ENCODE peak calls at places on chromosome 17, in five cellular contexts. I is ACHN, R is naive B cell, M is dermis microvascular lymphatic vessel endothelial cell, O is foreskin melanocyte. C is an unnamed sample.

GRCh38 chr17:35568561-35568960 is 7.9 kb upstream of the SLFN14 start:
- DNase-seq in I (peak; percentile 47), R (no peak), M (peak; percentile 68), O (peak; percentile 61), C (no peak)

GRCh38 chr17:79954281-79955166 is 81.1 kb downstream of the TBC1D16 start:
- DNase-seq in I (no peak), R (no peak), M (no peak), O (no peak), C (no peak)

GRCh38 chr17:9470171-9470570 is 105.4 kb downstream of the STX8 start:
- DNase-seq in I (no peak), R (no peak), M (peak; percentile 31), O (peak; percentile 25), C (no peak)

GRCh38 chr17:50123649-50124349 is 6.2 kb downstream of the SAMD14 start:
- DNase-seq in I (peak; percentile 71), R (no peak), M (no peak), O (peak; percentile 36), C (no peak)

GRCh38 chr17:39666231-39666600 is 1.1 kb downstream of the TCAP start:
- DNase-seq in I (no peak), R (no peak), M (no peak), O (no peak), C (no peak)

GRCh38 chr17:65324977-65325376 is 187.8 kb downstream of the RGS9 start:
- DNase-seq in I (no peak), R (no peak), M (no peak), O (no peak), C (no peak)

GRCh38 chr17:81517339-81518112 is 4.9 kb upstream of the ACTG1 start:
- DNase-seq in I (no peak), R (peak; percentile 81), M (no peak), O (no peak), C (no peak)

GRCh38 chr17:45123930-45124796 is 8.2 kb downstream of the PLCD3 start:
- DNase-seq in I (peak; percentile 90), R (no peak), M (peak; percentile 96), O (peak; percentile 50), C (peak; percentile 100)

GRCh38 chr17:72954595-72954994 is 137.9 kb downstream of the SLC39A11 start:
- DNase-seq in I (no peak), R (no peak), M (no peak), O (no peak), C (no peak)

GRCh38 chr17:74671031-74671771 is 41.5 kb downstream of the CD300LF start:
- DNase-seq in I (peak; percentile 67), R (peak; percentile 50), M (peak; percentile 83), O (peak; percentile 31), C (no peak)

GRCh38 chr17:55069983-55070529 is 101.5 kb downstream of the STXBP4 start:
- DNase-seq in I (no peak), R (no peak), M (no peak), O (no peak), C (no peak)

GRCh38 chr17:45648642-45649041 is 135.5 kb upstream of the CRHR1 start:
- DNase-seq in I (no peak), R (no peak), M (no peak), O (no peak), C (no peak)

GRCh38 chr17:68649324-68649723 is 48.2 kb upstream of the FAM20A start:
- DNase-seq in I (no peak), R (no peak), M (no peak), O (no peak), C (no peak)

GRCh38 chr17:66351053-66351452 is 48.6 kb downstream of the PRKCA start:
- DNase-seq in I (peak; percentile 33), R (no peak), M (peak; percentile 27), O (no peak), C (no peak)

GRCh38 chr17:27259356-27259755 is 34.6 kb upstream of the WSB1 start:
- DNase-seq in I (no peak), R (no peak), M (no peak), O (no peak), C (no peak)